ENCODE peak calls at places on chromosomes 16 and 17, in eight cellular contexts. U, Y, M, H, L, I, S and J are unnamed samples.

GRCh38 chr17:30290696-30291570 is 811 bp downstream of the BLMH start:
- DNase-seq in U (peak; percentile 7), Y (peak; percentile 11), M (peak; percentile 9), H (peak; percentile 36), L (peak; percentile 81), I (peak; percentile 58), S (peak; percentile 60), J (peak; percentile 75)

GRCh38 chr17:73091410-73091769 is 1.1 kb downstream of the SLC39A11 start:
- DNase-seq in U (no peak), Y (no peak), M (no peak), H (no peak), L (no peak), I (no peak), S (no peak), J (no peak)

GRCh38 chr16:27154573-27155521 is 48.5 kb upstream of the KDM8 start:
- DNase-seq in U (peak; percentile 44), Y (peak; percentile 47), M (peak; percentile 57), H (peak; percentile 59), L (peak; percentile 90), I (peak; percentile 62), S (peak; percentile 50), J (peak; percentile 83)

GRCh38 chr16:11916524-11917285 is 949 bp upstream of the GSPT1 start:
- DNase-seq in U (no peak), Y (no peak), M (no peak), H (peak; percentile 63), L (no peak), I (no peak), S (no peak), J (no peak)

GRCh38 chr17:48728232-48729231 is at the start of gene HOXB13:
- DNase-seq in U (no peak), Y (no peak), M (no peak), H (no peak), L (no peak), I (peak; percentile 66), S (no peak), J (peak; percentile 43)

GRCh38 chr16:50696575-50697420 is 3.4 kb downstream of the NOD2 start:
- DNase-seq in U (peak; percentile 53), Y (no peak), M (peak; percentile 81), H (peak; percentile 80), L (peak; percentile 93), I (no peak), S (peak; percentile 60), J (peak; percentile 78)

GRCh38 chr16:17275076-17275732 is 195.6 kb downstream of the XYLT1 start:
- DNase-seq in U (no peak), Y (no peak), M (no peak), H (no peak), L (no peak), I (no peak), S (no peak), J (no peak)

GRCh38 chr17:77409282-77410161 is 268.8 kb downstream of the SEC14L1 start:
- DNase-seq in U (peak; percentile 65), Y (peak; percentile 36), M (no peak), H (no peak), L (no peak), I (peak; percentile 77), S (peak; percentile 83), J (peak; percentile 72)

GRCh38 chr16:152141-153128 is at the start of gene HBZ:
- DNase-seq in U (no peak), Y (no peak), M (no peak), H (no peak), L (peak; percentile 25), I (no peak), S (no peak), J (no peak)

GRCh38 chr17:79626156-79626890 is 15.5 kb upstream of the RBFOX3 start:
- DNase-seq in U (no peak), Y (no peak), M (no peak), H (no peak), L (peak; percentile 50), I (no peak), S (peak; percentile 7), J (no peak)

GRCh38 chr17:82385559-82386255 is 14.1 kb downstream of the UTS2R start:
- DNase-seq in U (no peak), Y (no peak), M (no peak), H (no peak), L (no peak), I (no peak), S (no peak), J (no peak)

GRCh38 chr16:72092832-72093447 is 480 bp downstream of the TXNL4B start:
- DNase-seq in U (no peak), Y (no peak), M (no peak), H (no peak), L (peak; percentile 77), I (peak; percentile 18), S (peak; percentile 53), J (peak; percentile 58)

GRCh38 chr16:75575976-75576375 is 9.8 kb downstream of the GABARAPL2 start:
- DNase-seq in U (no peak), Y (no peak), M (no peak), H (no peak), L (no peak), I (no peak), S (no peak), J (no peak)

GRCh38 chr17:63295288-63295687 is 150.8 kb downstream of the CYB561 start:
- DNase-seq in U (no peak), Y (no peak), M (no peak), H (no peak), L (no peak), I (no peak), S (no peak), J (no peak)

GRCh38 chr16:88284101-88284500 is 98.7 kb upstream of the ZNF469 start:
- DNase-seq in U (no peak), Y (no peak), M (no peak), H (no peak), L (no peak), I (no peak), S (no peak), J (no peak)

GRCh38 chr17:42133461-42134041 is 10.9 kb downstream of the HSPB9 start:
- DNase-seq in U (no peak), Y (peak; percentile 58), M (no peak), H (no peak), L (peak; percentile 89), I (peak; percentile 43), S (no peak), J (no peak)

GRCh38 chr16:89373355-89374110 is 116.8 kb downstream of the ANKRD11 start:
- DNase-seq in U (no peak), Y (no peak), M (no peak), H (no peak), L (no peak), I (no peak), S (peak; percentile 77), J (no peak)

GRCh38 chr17:70235252-70235651 is 65.9 kb downstream of the KCNJ2 start:
- DNase-seq in U (no peak), Y (no peak), M (no peak), H (no peak), L (no peak), I (no peak), S (no peak), J (no peak)

DNA sequence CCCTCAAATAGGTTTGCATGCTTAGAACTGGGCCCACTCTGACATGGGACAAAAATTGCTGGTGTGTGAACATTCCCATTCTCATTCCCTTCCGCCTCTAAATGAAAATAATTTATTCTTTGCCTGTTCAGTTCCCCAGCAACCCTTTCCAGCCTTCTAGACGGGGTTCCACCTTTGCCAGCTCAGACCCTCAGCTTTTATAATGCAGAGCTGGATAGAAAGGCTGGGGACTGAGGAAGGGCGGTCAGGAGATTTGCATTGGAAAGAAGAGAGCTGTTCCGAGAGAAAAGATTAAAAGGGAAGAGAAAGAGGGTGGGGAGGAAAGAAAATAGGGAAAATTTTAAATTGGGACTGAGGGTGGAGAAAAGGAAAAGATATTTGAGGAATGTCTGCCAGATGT is 151.1 kb upstream of the WSCD1 start:
- DNase-seq in U (no peak), Y (no peak), M (no peak), H (no peak), L (peak; percentile 0), I (no peak), S (no peak), J (no peak)
- H3K4me1 ChIP-seq in U (no peaks in the 10 kb centered on the region), Y (no peaks in the 10 kb centered on the region), M (no peaks in the 10 kb centered on the region), H (no peaks in the 10 kb centered on the region), L (no peaks in the 10 kb centered on the region), I (peaks cover 6% of the 10 kb centered on the region), S (no peaks in the 10 kb centered on the region), J (no peaks in the 10 kb centered on the region)

GRCh38 chr16:54422159-54422558 is 135.6 kb upstream of the IRX3 start:
- DNase-seq in U (no peak), Y (no peak), M (no peak), H (peak; percentile 43), L (no peak), I (no peak), S (no peak), J (no peak)
- H3K27ac ChIP-seq in U (no peak overlapping the region), Y (no peak overlapping the region), M (no peak overlapping the region), H (peak overlapping the region; percentile 60), L (no peak overlapping the region), I (no peak overlapping the region), S (no peak overlapping the region), J (no peak overlapping the region)

GRCh38 chr16:84056933-84057332 is 14.3 kb upstream of the SLC38A8 start:
- DNase-seq in U (no peak), Y (no peak), M (no peak), H (no peak), L (no peak), I (no peak), S (no peak), J (peak; percentile 62)
- H3K36me3 ChIP-seq in U (peaks cover 76% of the 10 kb centered on the region), Y (peaks cover 31% of the 10 kb centered on the region), M (peaks cover 100% of the 10 kb centered on the region), H (peaks cover 17% of the 10 kb centered on the region), L (peaks cover 98% of the 10 kb centered on the region), I (peaks cover 29% of the 10 kb centered on the region), S (no peaks in the 10 kb centered on the region), J (no peaks in the 10 kb centered on the region)

DNA sequence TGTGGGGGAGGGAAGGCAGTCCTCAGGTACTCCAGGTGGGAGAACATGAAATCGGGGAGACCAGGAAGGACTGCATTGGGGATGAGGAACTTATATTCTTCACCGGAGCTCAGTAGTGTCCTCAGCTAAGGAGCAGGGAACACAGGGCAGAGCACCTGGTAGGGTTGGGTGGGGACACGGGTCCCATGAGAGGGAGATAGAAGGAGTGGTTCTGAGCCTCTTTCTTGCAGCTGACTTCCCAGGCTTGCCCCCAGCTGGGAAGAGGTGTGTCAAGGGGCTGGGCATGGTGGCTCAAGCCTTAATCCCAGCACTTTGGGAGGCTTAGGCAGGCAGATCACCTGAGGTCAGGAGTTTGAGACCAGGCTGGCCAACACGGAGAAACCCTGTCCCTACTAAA is 2.1 kb downstream of the FHOD1 start:
- DNase-seq in U (no peak), Y (no peak), M (no peak), H (no peak), L (peak; percentile 74), I (no peak), S (peak; percentile 46), J (no peak)
- H3K4me1 ChIP-seq in U (peaks cover 48% of the 10 kb centered on the region), Y (peaks cover 39% of the 10 kb centered on the region), M (peaks cover 48% of the 10 kb centered on the region), H (peaks cover 15% of the 10 kb centered on the region), L (peaks cover 79% of the 10 kb centered on the region), I (peaks cover 5% of the 10 kb centered on the region), S (peaks cover 14% of the 10 kb centered on the region), J (peaks cover 44% of the 10 kb centered on the region)